ENCODE peak calls at places on chromosomes 11 and 22, in four cellular contexts. M, X, U and I are unnamed samples.

GRCh38 chr22:29300807-29301601 is 5.4 kb upstream of the GAS2L1 start:
- DNase-seq in M (no peak), X (no peak), U (no peak), I (no peak)

GRCh38 chr11:1301220-1302000 is 8.0 kb downstream of the TOLLIP start:
- DNase-seq in M (no peak), X (no peak), U (no peak), I (no peak)

GRCh38 chr11:120013325-120014250 is 124.3 kb downstream of the TRIM29 start:
- DNase-seq in M (no peak), X (peak; percentile 31), U (peak; percentile 25), I (peak; percentile 1)

GRCh38 chr22:39991164-39991860 is 3.4 kb upstream of the FAM83F start:
- DNase-seq in M (no peak), X (no peak), U (no peak), I (no peak)

GRCh38 chr11:110896358-110896757 is 184.1 kb upstream of the ARHGAP20 start:
- DNase-seq in M (no peak), X (peak; percentile 61), U (peak; percentile 93), I (peak; percentile 0)

GRCh38 chr22:44394246-44395115 is 81.7 kb upstream of the SHISAL1 start:
- DNase-seq in M (peak; percentile 0), X (no peak), U (no peak), I (peak; percentile 27)

GRCh38 chr11:3135491-3136440 is 29.3 kb downstream of the OSBPL5 start:
- DNase-seq in M (no peak), X (no peak), U (no peak), I (no peak)

GRCh38 chr11:95277868-95278267 is 46.9 kb upstream of the SESN3 start:
- DNase-seq in M (no peak), X (no peak), U (no peak), I (no peak)

GRCh38 chr11:130157840-130158239 is 1.7 kb upstream of the ST14 start:
- DNase-seq in M (no peak), X (no peak), U (no peak), I (no peak)

GRCh38 chr22:31036671-31037550 is 44.2 kb upstream of the SMTN start:
- DNase-seq in M (no peak), X (no peak), U (peak; percentile 57), I (peak; percentile 42)

GRCh38 chr11:48167380-48167779 is 49.2 kb upstream of the OR4B1 start:
- DNase-seq in M (no peak), X (no peak), U (peak; percentile 44), I (no peak)

GRCh38 chr11:11155962-11156815 is 196.9 kb downstream of the CSNK2A3 start:
- DNase-seq in M (peak; percentile 54), X (no peak), U (no peak), I (no peak)

GRCh38 chr11:67301313-67301921 is 1.9 kb upstream of the SSH3 start:
- DNase-seq in M (peak; percentile 4), X (no peak), U (no peak), I (no peak)

GRCh38 chr11:45654242-45654641 is 11.2 kb downstream of the CHST1 start:
- DNase-seq in M (no peak), X (no peak), U (no peak), I (peak; percentile 36)

GRCh38 chr22:31137721-31138120 is 2.6 kb downstream of the PLA2G3 start:
- DNase-seq in M (no peak), X (no peak), U (no peak), I (no peak)

GRCh38 chr11:120558754-120559431 is 47.3 kb downstream of the GRIK4 start:
- DNase-seq in M (no peak), X (no peak), U (no peak), I (no peak)

GRCh38 chr11:72243567-72244316 is at the start of gene PHOX2A:
- DNase-seq in M (no peak), X (no peak), U (no peak), I (no peak)
- H3K4me3 ChIP-seq in M (no peak within 1 kb of the TSS), X (no peak within 1 kb of the TSS), U (no peak within 1 kb of the TSS), I (no peak within 1 kb of the TSS)

GRCh38 chr11:115083129-115083823 is 404.9 kb downstream of the NXPE2 start:
- DNase-seq in M (no peak), X (no peak), U (no peak), I (no peak)

GRCh38 chr11:115075340-115075739 is 397.0 kb downstream of the NXPE2 start:
- DNase-seq in M (no peak), X (no peak), U (no peak), I (no peak)

GRCh38 chr11:115081972-115082371 is 403.6 kb downstream of the NXPE2 start:
- DNase-seq in M (no peak), X (no peak), U (no peak), I (no peak)

GRCh38 chr11:115080923-115081322 is 402.6 kb downstream of the NXPE2 start:
- DNase-seq in M (no peak), X (no peak), U (no peak), I (no peak)

GRCh38 chr11:115078461-115079438 is 400.4 kb downstream of the NXPE2 start:
- DNase-seq in M (no peak), X (no peak), U (no peak), I (no peak)
- H3K4me3 ChIP-seq in M (no peak overlapping the region), X (no peak overlapping the region), U (no peak overlapping the region), I (no peak overlapping the region)

GRCh38 chr11:68900835-68901381 is 2.7 kb downstream of the MRPL21 start:
- DNase-seq in M (no peak), X (no peak), U (no peak), I (no peak)
- H3K4me3 ChIP-seq in M (no peak overlapping the region), X (no peak overlapping the region), U (no peak overlapping the region), I (no peak overlapping the region)

GRCh38 chr22:17835256-17835655 is 61.0 kb upstream of the BID start:
- DNase-seq in M (no peak), X (no peak), U (no peak), I (no peak)

GRCh38 chr22:17841836-17842235 is 67.6 kb upstream of the BID start:
- DNase-seq in M (no peak), X (no peak), U (no peak), I (no peak)

GRCh38 chr22:17838180-17838865 is 64.1 kb upstream of the BID start:
- DNase-seq in M (no peak), X (no peak), U (no peak), I (no peak)

GRCh38 chr22:17832665-17833064 is 58.4 kb upstream of the BID start:
- DNase-seq in M (no peak), X (no peak), U (no peak), I (no peak)

DNA sequence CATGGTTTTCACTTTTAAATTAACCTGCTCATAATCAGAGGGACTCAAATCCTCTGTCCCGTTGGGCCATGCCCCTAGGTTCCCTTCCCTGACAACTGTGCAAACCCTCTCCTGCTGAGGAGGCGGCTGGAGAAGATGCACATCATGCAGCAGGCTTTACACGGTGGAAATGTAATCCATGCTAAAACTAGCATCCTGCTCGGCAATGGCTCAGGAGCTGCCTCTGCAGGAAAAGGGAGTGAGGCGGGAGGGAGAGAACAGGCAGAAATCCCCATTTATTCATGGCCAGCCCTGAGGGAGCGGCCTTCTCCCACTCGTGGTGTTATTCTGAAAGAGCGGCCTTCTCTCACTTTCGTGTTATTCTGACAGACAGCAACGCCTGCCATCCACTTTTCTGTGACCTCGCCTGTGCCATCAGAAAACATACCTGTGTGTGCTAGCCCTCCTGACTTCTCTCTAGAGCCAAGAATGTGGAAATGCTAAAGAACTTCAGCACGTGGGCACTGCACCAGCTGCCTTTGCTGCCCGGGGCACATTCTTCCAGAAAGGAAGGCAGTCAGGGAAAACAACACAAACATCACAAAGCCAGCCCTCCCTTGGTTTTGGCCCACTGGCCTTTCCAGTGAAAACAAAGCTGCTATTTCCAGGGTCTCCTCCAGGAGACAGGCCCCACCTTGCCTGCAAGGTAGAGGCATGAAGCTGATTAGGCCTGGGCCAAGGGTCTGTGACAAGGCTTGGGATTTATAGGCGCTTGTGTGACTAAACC is 62.9 kb upstream of the BID start:
- DNase-seq in M (no peak), X (no peak), U (no peak), I (no peak)
- H3K4me3 ChIP-seq in M (no peak overlapping the region), X (no peak overlapping the region), U (no peak overlapping the region), I (no peak overlapping the region)

GRCh38 chr11:124875401-124875800 is 10.2 kb downstream of the ROBO3 start:
- DNase-seq in M (no peak), X (no peak), U (no peak), I (no peak)
- H3K4me3 ChIP-seq in M (no peak overlapping the region), X (peak overlapping the region; percentile 65), U (peak overlapping the region; percentile 65), I (peak overlapping the region; percentile 47)

GRCh38 chr11:63945482-63946163 is 6.8 kb downstream of the NAA40 start:
- DNase-seq in M (peak; percentile 52), X (peak; percentile 83), U (peak; percentile 82), I (peak; percentile 66)

GRCh38 chr11:63942803-63943202 is 4.0 kb downstream of the NAA40 start:
- DNase-seq in M (no peak), X (no peak), U (no peak), I (no peak)

GRCh38 chr11:63941901-63942300 is 3.1 kb downstream of the NAA40 start:
- DNase-seq in M (no peak), X (no peak), U (no peak), I (no peak)

GRCh38 chr11:63940786-63941185 is 2.0 kb downstream of the NAA40 start:
- DNase-seq in M (no peak), X (no peak), U (no peak), I (no peak)

GRCh38 chr11:63944987-63945386 is 6.2 kb downstream of the NAA40 start:
- DNase-seq in M (no peak), X (no peak), U (peak; percentile 43), I (no peak)
- H3K4me3 ChIP-seq in M (no peak overlapping the region), X (no peak overlapping the region), U (no peak overlapping the region), I (no peak overlapping the region)

GRCh38 chr11:118450451-118450850 is 14.2 kb downstream of the KMT2A start:
- DNase-seq in M (no peak), X (no peak), U (no peak), I (no peak)

GRCh38 chr11:118449316-118449918 is 13.1 kb downstream of the KMT2A start:
- DNase-seq in M (no peak), X (no peak), U (no peak), I (no peak)

GRCh38 chr11:118448294-118448693 is 12.0 kb downstream of the KMT2A start:
- DNase-seq in M (no peak), X (peak; percentile 52), U (peak; percentile 28), I (no peak)

GRCh38 chr11:118443590-118444218 is 7.4 kb downstream of the KMT2A start:
- DNase-seq in M (no peak), X (no peak), U (no peak), I (no peak)

DNA sequence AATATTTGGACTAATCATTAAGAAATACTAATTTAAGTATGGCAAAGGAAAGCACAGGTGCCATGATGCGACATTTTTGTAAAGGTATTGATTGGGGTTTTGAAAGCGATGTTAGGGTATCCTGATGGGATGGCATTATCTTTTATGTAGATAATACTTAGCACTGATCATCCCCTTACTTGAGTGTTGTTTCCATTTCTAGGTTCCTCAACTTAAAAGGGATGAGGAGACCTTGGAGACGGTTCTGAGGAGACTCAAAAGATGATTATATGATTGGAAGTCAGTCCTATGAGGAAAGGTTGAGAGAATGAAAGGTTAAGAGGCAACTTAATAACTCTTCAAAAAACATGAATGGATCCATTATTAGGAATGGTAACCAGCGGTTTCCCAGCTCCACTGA is 11.1 kb downstream of the KMT2A start:
- DNase-seq in M (no peak), X (no peak), U (no peak), I (no peak)
- H3K4me3 ChIP-seq in M (no peak overlapping the region), X (no peak overlapping the region), U (no peak overlapping the region), I (no peak overlapping the region)

DNA sequence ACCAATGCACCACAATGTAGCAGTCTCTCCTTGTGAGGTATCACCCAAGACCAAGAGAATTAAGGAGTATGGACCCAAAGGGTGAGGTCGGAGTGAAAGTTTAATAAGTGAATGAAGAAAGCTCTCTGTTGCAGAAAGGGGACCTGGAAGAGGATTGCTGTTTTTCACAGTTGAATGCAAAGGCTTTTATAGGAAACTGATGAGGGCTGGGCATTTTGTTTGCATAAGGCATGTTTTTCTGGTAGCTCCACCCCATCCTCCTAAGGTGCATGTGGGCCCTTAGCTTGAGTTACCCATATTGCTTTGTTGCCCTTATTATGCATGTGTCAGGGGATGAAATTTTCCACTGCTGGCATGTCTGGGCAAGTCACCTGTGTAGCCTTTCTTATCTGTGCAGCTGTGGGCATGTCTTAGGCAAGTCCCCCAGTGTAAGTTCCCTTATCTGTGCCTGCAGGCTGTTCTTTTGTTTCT is 64.7 kb downstream of the BDNF start:
- DNase-seq in M (no peak), X (peak; percentile 23), U (no peak), I (no peak)
- H3K4me3 ChIP-seq in M (no peak overlapping the region), X (no peak overlapping the region), U (no peak overlapping the region), I (no peak overlapping the region)